ENCODE peak calls at places on chromosomes 12 and 14, in four cellular contexts. One of them, this sample, is unnamed.
A peak's percentile ranks its signal among the peaks of the same experiment; 100 is the strongest.

GRCh38 chr12:53067993-53068770 is 11.0 kb downstream of the SPRYD3 start:
- DNase-seq in fibroblast of lung: no peak
- DNase-seq in pancreas: peak; percentile 12
- DNase-seq in HT-29: no peak
- DNase-seq in this sample: no peak

GRCh38 chr12:93902736-93903562 is 225.8 kb downstream of the CRADD start:
- DNase-seq in fibroblast of lung: no peak
- DNase-seq in pancreas: no peak
- DNase-seq in HT-29: peak; percentile 69
- DNase-seq in this sample: no peak

GRCh38 chr14:93962701-93963601 is 13.4 kb downstream of the ASB2 start:
- DNase-seq in fibroblast of lung: no peak
- DNase-seq in pancreas: no peak
- DNase-seq in HT-29: no peak
- DNase-seq in this sample: peak; percentile 51

GRCh38 chr12:122963928-122964240 is 2.4 kb downstream of the ABCB9 start:
- DNase-seq in fibroblast of lung: peak; percentile 64
- DNase-seq in pancreas: peak; percentile 66
- DNase-seq in HT-29: no peak
- DNase-seq in this sample: no peak

GRCh38 chr12:116474899-116475298 is 84.3 kb upstream of the MAP1LC3B2 start:
- DNase-seq in fibroblast of lung: no peak
- DNase-seq in pancreas: no peak
- DNase-seq in HT-29: no peak
- DNase-seq in this sample: no peak

GRCh38 chr12:47636908-47637780 is 68.7 kb downstream of the RPAP3 start:
- DNase-seq in fibroblast of lung: no peak
- DNase-seq in pancreas: no peak
- DNase-seq in HT-29: peak; percentile 81
- DNase-seq in this sample: no peak

GRCh38 chr12:19139795-19140194 is 10.3 kb downstream of the PLEKHA5 start:
- DNase-seq in fibroblast of lung: peak; percentile 30
- DNase-seq in pancreas: no peak
- DNase-seq in HT-29: no peak
- DNase-seq in this sample: no peak

GRCh38 chr14:99822166-99822527 is 28.9 kb downstream of the EML1 start:
- DNase-seq in fibroblast of lung: no peak
- DNase-seq in pancreas: no peak
- DNase-seq in HT-29: no peak
- DNase-seq in this sample: no peak

GRCh38 chr14:104473244-104473565 is 106.4 kb upstream of the C14orf180 start:
- DNase-seq in fibroblast of lung: no peak
- DNase-seq in pancreas: no peak
- DNase-seq in HT-29: no peak
- DNase-seq in this sample: no peak

GRCh38 chr12:111209779-111210178 is 159.1 kb downstream of the PHETA1 start:
- DNase-seq in fibroblast of lung: no peak
- DNase-seq in pancreas: no peak
- DNase-seq in HT-29: no peak
- DNase-seq in this sample: no peak

GRCh38 chr14:80587096-80587724 is 354.3 kb downstream of the CEP128 start:
- DNase-seq in fibroblast of lung: peak; percentile 70
- DNase-seq in pancreas: no peak
- DNase-seq in HT-29: peak; percentile 43
- DNase-seq in this sample: no peak

GRCh38 chr14:104586832-104587620 is 7.5 kb downstream of the C14orf180 start:
- DNase-seq in fibroblast of lung: no peak
- DNase-seq in pancreas: no peak
- DNase-seq in HT-29: no peak
- DNase-seq in this sample: no peak

GRCh38 chr12:28535216-28535615 is 345.0 kb downstream of the CCDC91 start:
- DNase-seq in fibroblast of lung: peak; percentile 72
- DNase-seq in pancreas: no peak
- DNase-seq in HT-29: no peak
- DNase-seq in this sample: no peak

GRCh38 chr14:61525293-61526011 is 169.9 kb upstream of the HIF1A start:
- DNase-seq in fibroblast of lung: peak; percentile 89
- DNase-seq in pancreas: peak; percentile 77
- DNase-seq in HT-29: peak; percentile 53
- DNase-seq in this sample: no peak

GRCh38 chr14:54577494-54577893 is 10.6 kb downstream of the SAMD4A start:
- DNase-seq in fibroblast of lung: no peak
- DNase-seq in pancreas: no peak
- DNase-seq in HT-29: no peak
- DNase-seq in this sample: no peak

GRCh38 chr12:41264281-41264680 is 76.2 kb downstream of the PDZRN4 start:
- DNase-seq in fibroblast of lung: no peak
- DNase-seq in pancreas: no peak
- DNase-seq in HT-29: peak; percentile 9
- DNase-seq in this sample: no peak

GRCh38 chr14:89493877-89494634 is 77.0 kb upstream of the FOXN3 start:
- DNase-seq in fibroblast of lung: peak; percentile 54
- DNase-seq in pancreas: no peak
- DNase-seq in HT-29: no peak
- DNase-seq in this sample: peak; percentile 23

GRCh38 chr12:64665506-64665905 is 55.2 kb downstream of the RASSF3 start:
- DNase-seq in fibroblast of lung: no peak
- DNase-seq in pancreas: peak; percentile 60
- DNase-seq in HT-29: peak; percentile 80
- DNase-seq in this sample: no peak

GRCh38 chr12:4824415-4824814 is 85.3 kb upstream of the KCNA1 start:
- DNase-seq in fibroblast of lung: peak; percentile 96
- DNase-seq in pancreas: no peak
- DNase-seq in HT-29: no peak
- DNase-seq in this sample: no peak

GRCh38 chr12:81350309-81350708 is 272.4 kb downstream of the ACSS3 start:
- DNase-seq in fibroblast of lung: no peak
- DNase-seq in pancreas: no peak
- DNase-seq in HT-29: no peak
- DNase-seq in this sample: no peak

GRCh38 chr12:116880817-116881324 is 370 bp downstream of the HRK start:
- DNase-seq in fibroblast of lung: peak; percentile 60
- DNase-seq in pancreas: peak; percentile 43
- DNase-seq in HT-29: no peak
- DNase-seq in this sample: peak; percentile 53

GRCh38 chr14:80491131-80491530 is 279.8 kb upstream of the DIO2 start:
- DNase-seq in fibroblast of lung: peak; percentile 63
- DNase-seq in pancreas: no peak
- DNase-seq in HT-29: peak; percentile 42
- DNase-seq in this sample: no peak

GRCh38 chr12:84636801-84637285 is 275.8 kb downstream of the SLC6A15 start:
- DNase-seq in fibroblast of lung: peak; percentile 73
- DNase-seq in pancreas: no peak
- DNase-seq in HT-29: no peak
- DNase-seq in this sample: no peak

GRCh38 chr14:56487090-56487667 is 92.4 kb upstream of the TMEM260 start:
- DNase-seq in fibroblast of lung: peak; percentile 22
- DNase-seq in pancreas: no peak
- DNase-seq in HT-29: peak; percentile 6
- DNase-seq in this sample: no peak

GRCh38 chr12:23751641-23752040 is 197.8 kb downstream of the SOX5 start:
- DNase-seq in fibroblast of lung: no peak
- DNase-seq in pancreas: no peak
- DNase-seq in HT-29: no peak
- DNase-seq in this sample: no peak

GRCh38 chr12:47744005-47744651 is 14.6 kb downstream of the RAPGEF3 start:
- DNase-seq in fibroblast of lung: no peak
- DNase-seq in pancreas: peak; percentile 84
- DNase-seq in HT-29: peak; percentile 90
- DNase-seq in this sample: no peak

GRCh38 chr12:119341988-119342387 is 7.5 kb downstream of the CCDC60 start:
- DNase-seq in fibroblast of lung: no peak
- DNase-seq in pancreas: no peak
- DNase-seq in HT-29: no peak
- DNase-seq in this sample: no peak

GRCh38 chr14:91891721-91892220 is 24.4 kb upstream of the TC2N start:
- DNase-seq in fibroblast of lung: peak; percentile 75
- DNase-seq in pancreas: no peak
- DNase-seq in HT-29: no peak
- DNase-seq in this sample: no peak

GRCh38 chr12:12376636-12377448 is 20.0 kb downstream of the BORCS5 start:
- DNase-seq in fibroblast of lung: peak; percentile 73
- DNase-seq in pancreas: no peak
- DNase-seq in HT-29: peak; percentile 87
- DNase-seq in this sample: no peak

GRCh38 chr12:64687816-64688599 is 71.2 kb downstream of the GNS start:
- DNase-seq in fibroblast of lung: peak; percentile 50
- DNase-seq in pancreas: no peak
- DNase-seq in HT-29: no peak
- DNase-seq in this sample: no peak

GRCh38 chr12:47905313-47905730 is 528 bp upstream of the VDR start:
- DNase-seq in fibroblast of lung: peak; percentile 21
- DNase-seq in pancreas: peak; percentile 89
- DNase-seq in HT-29: no peak
- DNase-seq in this sample: no peak

GRCh38 chr12:2613674-2614073 is 181.1 kb upstream of the FKBP4 start:
- DNase-seq in fibroblast of lung: peak; percentile 98
- DNase-seq in pancreas: no peak
- DNase-seq in HT-29: no peak
- DNase-seq in this sample: no peak